ENCODE peak calls at places on chromosomes 4 and X, in nine cellular contexts. U is pancreas, I is Peyer's patch, V is dorsolateral prefrontal cortex, P is cardiac muscle cell, E is body of pancreas, C is PC-3, T is IMR-90, D is heart right ventricle. O is an unnamed sample. For H3K27me3, the result is how much of the 10 kb centered on the place peaks cover.

GRCh38 chr4:28822163-28822562 is 1898.0 kb upstream of the PCDH7 start:
- DNase-seq in U (no peak), I (no peak), V (no peak), P (no peak), E (no peak), C (no peak), T (peak), D (no peak), O (no peak)

GRCh38 chr4:86449746-86450145 is 89.9 kb upstream of the MAPK10 start:
- DNase-seq in U (no peak), I (no peak), V (no peak), P (no peak), E (no peak), C (no peak), T (no peak), D (no peak), O (no peak)

GRCh38 chr4:6095897-6096296 is 77.7 kb upstream of the C4orf50 start:
- DNase-seq in U (no peak), I (no peak), V (no peak), P (no peak), E (no peak), C (no peak), T (no peak), D (no peak), O (no peak)

GRCh38 chr4:25290490-25291067 is 22.0 kb upstream of the ZCCHC4 start:
- DNase-seq in U (no peak), I (no peak), V (no peak), P (peak), E (no peak), C (no peak), T (no peak), D (no peak), O (no peak)

GRCh38 chrX:101190736-101191135 is 28.9 kb upstream of the DRP2 start:
- DNase-seq in U (no peak), I (no peak), V (no peak), P (no peak), E (no peak), C (no peak), T (peak), D (no peak), O (no peak)

GRCh38 chr4:168666531-168666930 is 169.7 kb downstream of the PALLD start:
- DNase-seq in U (no peak), I (no peak), V (no peak), P (no peak), E (no peak), C (peak), T (peak), D (no peak), O (no peak)

GRCh38 chr4:158769175-158769831 is 477 bp downstream of the FNIP2 start:
- DNase-seq in U (peak), I (peak), V (no peak), P (peak), E (peak), C (peak), T (no peak), D (peak), O (peak)

GRCh38 chr4:166308589-166308988 is 435.6 kb downstream of the TLL1 start:
- DNase-seq in U (no peak), I (no peak), V (no peak), P (no peak), E (no peak), C (no peak), T (no peak), D (no peak), O (no peak)

GRCh38 chrX:29299689-29300088 is 712.4 kb downstream of the IL1RAPL1 start:
- DNase-seq in U (no peak), I (no peak), V (no peak), P (no peak), E (no peak), C (peak), T (no peak), D (no peak), O (no peak)

GRCh38 chr4:186149872-186150271 is 41.5 kb upstream of the CYP4V2 start:
- DNase-seq in U (peak), I (no peak), V (no peak), P (peak), E (peak), C (peak), T (no peak), D (peak), O (peak)

GRCh38 chr4:164648849-164649212 is 105.1 kb upstream of the SMIM31 start:
- DNase-seq in U (no peak), I (no peak), V (no peak), P (no peak), E (no peak), C (no peak), T (no peak), D (no peak), O (no peak)

GRCh38 chrX:132775230-132775823 is 183.1 kb downstream of the HS6ST2 start:
- DNase-seq in U (no peak), I (no peak), V (no peak), P (no peak), E (no peak), C (no peak), T (no peak), D (no peak), O (no peak)

GRCh38 chr4:18608910-18609525 is 587.5 kb upstream of the LCORL start:
- DNase-seq in U (no peak), I (no peak), V (no peak), P (no peak), E (no peak), C (no peak), T (no peak), D (no peak), O (no peak)

GRCh38 chrX:49977319-49978090 is 55.1 kb downstream of the CLCN5 start:
- DNase-seq in U (no peak), I (no peak), V (no peak), P (no peak), E (no peak), C (no peak), T (no peak), D (no peak), O (no peak)

GRCh38 chrX:111322231-111322855 is 52.1 kb upstream of the CAPN6 start:
- DNase-seq in U (no peak), I (no peak), V (no peak), P (no peak), E (no peak), C (no peak), T (no peak), D (no peak), O (no peak)

GRCh38 chr4:82555279-82555678 is 6.5 kb downstream of the TMEM150C start:
- DNase-seq in U (no peak), I (no peak), V (no peak), P (no peak), E (no peak), C (no peak), T (no peak), D (no peak), O (no peak)

GRCh38 chrX:17247144-17247543 is 127.9 kb upstream of the NHS start:
- DNase-seq in U (no peak), I (no peak), V (no peak), P (no peak), E (no peak), C (peak), T (no peak), D (no peak), O (no peak)

GRCh38 chr4:121484633-121485032 is 103.8 kb upstream of the QRFPR start:
- DNase-seq in U (peak), I (no peak), V (no peak), P (peak), E (no peak), C (peak), T (peak), D (no peak), O (no peak)

GRCh38 chr4:119300072-119300387 is 21.9 kb downstream of the FABP2 start:
- DNase-seq in U (no peak), I (peak), V (peak), P (peak), E (peak), C (peak), T (peak), D (peak), O (peak)

GRCh38 chrX:118510076-118510475 is 14.5 kb downstream of the DOCK11 start:
- DNase-seq in U (no peak), I (no peak), V (no peak), P (no peak), E (no peak), C (no peak), T (no peak), D (peak), O (no peak)

GRCh38 chr4:119041951-119042560 is 93.6 kb upstream of the MYOZ2 start:
- DNase-seq in U (peak), I (peak), V (no peak), P (peak), E (peak), C (peak), T (peak), D (no peak), O (no peak)

GRCh38 chr4:154911097-154911496 is 130.0 kb downstream of the RBM46 start:
- DNase-seq in U (no peak), I (no peak), V (no peak), P (peak), E (no peak), C (peak), T (peak), D (no peak), O (no peak)

GRCh38 chr4:7758444-7758815 is 181.2 kb downstream of the AFAP1 start:
- DNase-seq in U (no peak), I (no peak), V (no peak), P (no peak), E (no peak), C (no peak), T (no peak), D (no peak), O (no peak)

GRCh38 chr4:121183359-121183758 is 19.2 kb upstream of the TNIP3 start:
- DNase-seq in U (no peak), I (no peak), V (no peak), P (no peak), E (no peak), C (no peak), T (no peak), D (no peak), O (no peak)

GRCh38 chrX:9935436-9935835 is 31.7 kb upstream of the CLDN34 start:
- DNase-seq in U (no peak), I (no peak), V (no peak), P (no peak), E (no peak), C (no peak), T (peak), D (no peak), O (no peak)

GRCh38 chr4:20474119-20474518 is 222.4 kb downstream of the SLIT2 start:
- DNase-seq in U (no peak), I (no peak), V (no peak), P (peak), E (no peak), C (peak), T (peak), D (no peak), O (no peak)

GRCh38 chr4:129561886-129562285 is 465.9 kb downstream of the C4orf33 start:
- DNase-seq in U (no peak), I (no peak), V (no peak), P (no peak), E (no peak), C (peak), T (no peak), D (no peak), O (no peak)

GRCh38 chrX:12770440-12770839 is 20.8 kb upstream of the PRPS2 start:
- DNase-seq in U (no peak), I (no peak), V (no peak), P (peak), E (no peak), C (peak), T (peak), D (no peak), O (no peak)

GRCh38 chr4:150581611-150582010 is 340 bp upstream of the MAB21L2 start:
- DNase-seq in U (no peak), I (no peak), V (no peak), P (peak), E (no peak), C (no peak), T (peak), D (no peak), O (no peak)

GRCh38 chr4:163251204-163251603 is 81.2 kb downstream of the NPY1R start:
- DNase-seq in U (no peak), I (no peak), V (no peak), P (peak), E (no peak), C (peak), T (no peak), D (no peak), O (no peak)

GRCh38 chrX:13094374-13094773 is 50.0 kb upstream of the FAM9C start:
- DNase-seq in U (no peak), I (no peak), V (no peak), P (no peak), E (no peak), C (no peak), T (no peak), D (no peak), O (no peak)

GRCh38 chrX:69503835-69504625 is at the start of gene NALF2:
- DNase-seq in U (peak), I (no peak), V (no peak), P (peak), E (peak), C (peak), T (peak), D (peak), O (peak)

GRCh38 chr4:174674305-174674840 is 152.1 kb upstream of the HPGD start:
- DNase-seq in U (no peak), I (no peak), V (no peak), P (no peak), E (no peak), C (no peak), T (peak), D (no peak), O (no peak)

GRCh38 chrX:25034889-25035288 is 19.1 kb upstream of the ARX start:
- DNase-seq in U (no peak), I (no peak), V (no peak), P (no peak), E (no peak), C (peak), T (no peak), D (no peak), O (no peak)

GRCh38 chrX:29852767-29853166 is 362.6 kb upstream of the MAGEB2 start:
- DNase-seq in U (no peak), I (no peak), V (no peak), P (no peak), E (no peak), C (no peak), T (peak), D (no peak), O (no peak)

GRCh38 chrX:77788050-77788449 is 2.0 kb upstream of the ATRX start:
- DNase-seq in U (no peak), I (no peak), V (no peak), P (no peak), E (no peak), C (no peak), T (peak), D (no peak), O (no peak)

GRCh38 chr4:140256941-140257340 is 103.0 kb upstream of the MAML3 start:
- DNase-seq in U (no peak), I (no peak), V (no peak), P (no peak), E (no peak), C (no peak), T (peak), D (no peak), O (no peak)
- H3K27ac ChIP-seq in U (no peak), I (no peak), V (no peak), P (no peak), E (no peak), C (peak), T (peak), D (no peak), O (peak)

GRCh38 chrX:40142417-40142816 is 44.7 kb upstream of the BCOR start:
- DNase-seq in U (no peak), I (no peak), V (no peak), P (no peak), E (no peak), C (no peak), T (no peak), D (no peak), O (no peak)
- H3K27me3 ChIP-seq in U (under half), I (under half), V (under half), P (under half), E (under half), C (under half), T (under half), D (under half), O (under half)

DNA sequence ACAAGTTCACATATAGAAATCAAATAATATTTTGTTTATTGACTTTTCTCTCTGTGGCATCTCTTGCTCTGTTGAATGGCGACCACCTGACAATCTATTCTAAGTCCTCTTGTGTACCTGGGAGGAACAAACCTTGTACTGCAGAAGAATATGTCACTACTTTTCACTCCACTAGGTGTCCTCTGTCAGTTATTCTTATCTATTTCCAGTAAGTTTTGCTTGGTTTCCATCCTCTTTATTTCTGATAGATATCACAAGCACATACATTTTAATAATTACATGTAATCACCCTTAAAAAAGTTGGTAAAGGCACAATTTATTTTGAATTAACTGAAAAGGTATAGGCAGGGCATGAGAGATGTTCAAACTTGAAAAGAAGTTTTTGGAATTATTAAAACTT is 238.4 kb downstream of the SNCA start:
- DNase-seq in U (no peak), I (no peak), V (no peak), P (no peak), E (no peak), C (peak), T (peak), D (no peak), O (no peak)
- TF ChIP-seq CTCF in U (no peak), I (peak), V (peak), P (no peak), E (no peak), C (peak), T (peak), D (no peak), O (no peak)

GRCh38 chrX:152941328-152942111 is 43.7 kb downstream of the ZNF185 start:
- DNase-seq in U (peak), I (peak), V (peak), P (peak), E (peak), C (peak), T (peak), D (peak), O (peak)
- H3K27ac ChIP-seq in U (peak), I (peak), V (peak), P (peak), E (peak), C (no peak), T (peak), D (peak), O (peak)

GRCh38 chr4:1866095-1866755 is 5.0 kb upstream of the NSD2 start:
- DNase-seq in U (peak), I (no peak), V (no peak), P (no peak), E (peak), C (no peak), T (no peak), D (no peak), O (no peak)
- H3K27me3 ChIP-seq in U (under half), I (under half), V (under half), P (under half), E (under half), C (under half), T (under half), D (under half), O (under half)

DNA sequence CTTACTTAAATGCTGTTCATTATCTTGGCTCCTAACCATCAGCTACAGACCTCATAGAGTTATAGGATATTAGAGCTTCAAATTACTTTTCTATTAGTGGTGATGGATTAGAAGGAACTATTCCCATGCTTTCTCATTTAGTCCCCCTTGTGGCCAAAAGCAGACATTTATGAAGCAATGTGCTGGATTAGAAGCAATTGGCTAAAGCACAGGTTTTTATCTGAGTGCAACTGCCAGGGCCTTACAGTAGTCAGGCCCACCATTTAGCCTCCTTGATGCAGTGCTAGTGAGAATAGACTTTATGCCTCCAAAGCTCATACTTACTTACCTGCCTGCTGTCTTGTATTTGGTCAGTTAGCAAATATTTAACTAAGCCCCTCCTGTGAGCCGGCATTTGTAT is 93.0 kb downstream of the TSPAN7 start:
- DNase-seq in U (no peak), I (no peak), V (no peak), P (peak), E (no peak), C (peak), T (peak), D (no peak), O (no peak)
- TF ChIP-seq CTCF in U (peak), I (peak), V (peak), P (peak), E (peak), C (peak), T (peak), D (peak), O (peak)

DNA sequence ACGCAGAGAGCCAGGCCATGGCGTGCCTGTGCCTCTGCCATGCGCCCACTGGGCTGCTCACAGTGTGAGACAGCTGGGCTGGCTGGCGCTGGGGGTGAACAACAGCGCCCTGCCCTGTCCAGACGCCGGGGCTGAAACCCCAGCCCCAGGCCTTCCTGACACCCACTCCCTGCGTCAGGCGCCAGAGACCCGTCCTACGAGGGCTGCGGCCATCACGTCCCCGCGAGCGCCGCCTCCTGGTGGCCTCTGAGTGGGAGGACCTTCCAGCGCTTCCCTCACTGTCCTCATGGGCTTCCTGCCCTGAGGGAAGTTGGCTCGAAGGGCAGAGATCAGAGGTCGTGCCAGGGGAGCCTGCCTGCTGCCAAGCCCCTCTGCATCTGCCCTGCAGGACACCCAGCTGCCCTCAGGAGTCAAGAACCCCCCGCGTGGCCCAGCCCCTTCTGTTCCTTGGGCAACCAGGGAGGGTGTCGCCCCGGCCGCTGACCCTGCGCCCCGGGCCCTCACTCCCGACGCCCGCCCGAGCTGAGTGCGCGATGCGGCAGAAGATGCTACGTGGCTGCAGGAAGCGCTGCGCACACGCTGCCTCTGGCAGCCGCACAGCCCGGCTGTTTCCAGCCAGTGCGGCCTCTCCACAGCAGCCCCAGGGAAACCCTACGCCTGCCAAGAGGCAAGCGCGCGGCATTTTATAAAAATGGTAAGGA is 16.2 kb downstream of the NELFA start:
- DNase-seq in U (no peak), I (no peak), V (peak), P (no peak), E (no peak), C (no peak), T (no peak), D (no peak), O (no peak)
- H3K27ac ChIP-seq in U (no peak), I (no peak), V (peak), P (no peak), E (no peak), C (no peak), T (no peak), D (no peak), O (no peak)

DNA sequence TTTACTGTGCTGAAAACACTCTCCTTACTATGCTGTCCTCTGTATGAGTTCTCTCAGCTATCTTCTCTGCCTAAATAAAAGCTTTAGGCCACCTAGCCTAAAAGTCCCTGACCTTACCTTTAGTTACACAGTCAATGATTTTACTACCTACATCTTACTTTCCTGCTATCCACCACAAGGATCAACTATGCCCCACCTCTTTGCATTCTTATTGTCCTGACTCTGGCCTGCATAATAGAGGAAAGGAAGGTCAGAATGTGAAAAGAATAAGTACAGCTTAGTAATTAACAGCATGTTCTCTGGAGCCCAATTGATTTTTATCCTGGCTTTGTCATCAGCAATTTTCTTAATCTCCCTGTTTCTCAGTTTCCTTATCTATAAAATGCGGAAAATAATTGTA is 1257.8 kb downstream of the RPA4 start:
- DNase-seq in U (no peak), I (no peak), V (no peak), P (no peak), E (no peak), C (no peak), T (no peak), D (no peak), O (no peak)
- H3K27me3 ChIP-seq in U (under half), I (under half), V (under half), P (under half), E (under half), C (under half), T (under half), D (under half), O (under half)

GRCh38 chrX:106208154-106208553 is 40.0 kb downstream of the PWWP3B start:
- DNase-seq in U (no peak), I (no peak), V (no peak), P (no peak), E (no peak), C (no peak), T (no peak), D (no peak), O (no peak)

GRCh38 chrX:106201502-106202178 is 33.5 kb downstream of the PWWP3B start:
- DNase-seq in U (no peak), I (no peak), V (no peak), P (peak), E (no peak), C (no peak), T (no peak), D (no peak), O (no peak)

GRCh38 chrX:106203315-106203714 is 35.2 kb downstream of the PWWP3B start:
- DNase-seq in U (no peak), I (no peak), V (no peak), P (no peak), E (no peak), C (peak), T (no peak), D (no peak), O (no peak)
- TF ChIP-seq CTCF in U (no peak), I (no peak), V (no peak), P (no peak), E (no peak), C (peak), T (no peak), D (no peak), O (peak)

GRCh38 chr4:71241467-71242401 is 97.1 kb upstream of the SLC4A4 start:
- DNase-seq in U (no peak), I (no peak), V (no peak), P (peak), E (no peak), C (no peak), T (peak), D (peak), O (no peak)
- H3K27ac ChIP-seq in U (no peak), I (no peak), V (no peak), P (peak), E (peak), C (no peak), T (peak), D (peak), O (peak)

O was measured in psoas muscle.